ENCODE peak calls at places on chromosomes 7 and 10, in eight cellular contexts. C, H, P, L, K, I, X and Y are unnamed samples.

GRCh38 chr7:82044497-82045080 is 274.7 kb upstream of the HGF start:
- DNase-seq in L (peak; percentile 45), C (peak; percentile 2), X (peak; percentile 36), K (no peak), I (peak; percentile 17), H (no peak), P (peak; percentile 77), Y (peak; percentile 37)

GRCh38 chr7:50415844-50416243 is 34.3 kb downstream of the FIGNL1 start:
- DNase-seq in I (no peak), K (no peak), P (no peak), X (no peak), C (no peak), L (no peak), H (no peak), Y (no peak)

GRCh38 chr10:100554902-100555301 is 19.2 kb downstream of the HIF1AN start:
- DNase-seq in I (no peak), L (no peak), X (no peak), P (no peak), C (no peak), H (no peak), K (no peak), Y (no peak)

GRCh38 chr7:36739351-36739750 is 15.1 kb upstream of the AOAH start:
- DNase-seq in I (no peak), C (no peak), X (no peak), P (no peak), H (no peak), K (no peak), L (no peak), Y (no peak)

GRCh38 chr7:141263508-141263907 is 189.6 kb downstream of the TMEM178B start:
- DNase-seq in I (no peak), X (no peak), C (no peak), P (no peak), K (no peak), L (no peak), H (no peak), Y (no peak)

GRCh38 chr10:79348640-79348988 is 1.3 kb downstream of the PPIF start:
- DNase-seq in I (no peak), P (peak; percentile 44), L (no peak), H (no peak), X (no peak), C (no peak), K (no peak), Y (no peak)

GRCh38 chr7:2729043-2729892 is 41.3 kb downstream of the AMZ1 start:
- DNase-seq in K (peak; percentile 12), H (peak; percentile 79), P (no peak), X (no peak), L (no peak), C (no peak), I (no peak), Y (peak; percentile 23)

GRCh38 chr10:78755877-78756455 is 312.8 kb upstream of the ZMIZ1 start:
- DNase-seq in P (no peak), I (no peak), X (no peak), L (no peak), H (no peak), C (no peak), K (no peak), Y (no peak)

GRCh38 chr10:92758594-92758993 is 68.8 kb downstream of the HHEX start:
- DNase-seq in X (no peak), P (no peak), I (no peak), C (no peak), L (no peak), K (no peak), H (no peak), Y (no peak)

GRCh38 chr10:43965033-43965917 is 316.6 kb upstream of the ZNF32 start:
- DNase-seq in X (peak; percentile 70), C (no peak), K (no peak), H (no peak), L (peak; percentile 38), I (no peak), P (peak; percentile 58), Y (no peak)

GRCh38 chr10:74314166-74314565 is 163.1 kb downstream of the ADK start:
- DNase-seq in P (peak; percentile 21), C (no peak), H (no peak), L (no peak), X (no peak), I (no peak), K (no peak), Y (no peak)

GRCh38 chr7:129780257-129781127 is 169.0 kb downstream of the NRF1 start:
- DNase-seq in C (no peak), I (peak; percentile 33), K (peak; percentile 39), X (no peak), P (no peak), H (peak; percentile 94), L (no peak), Y (peak; percentile 51)

GRCh38 chr7:56287429-56288138 is 171.4 kb upstream of the NUPR2 start:
- DNase-seq in K (no peak), X (peak; percentile 25), L (no peak), P (no peak), H (no peak), I (no peak), C (no peak), Y (no peak)

GRCh38 chr7:27174077-27175004 is at the start of gene HOXA10:
- DNase-seq in X (no peak), L (no peak), C (no peak), K (no peak), I (no peak), H (peak; percentile 92), P (no peak), Y (no peak)

GRCh38 chr10:69057951-69058297 is 30.0 kb upstream of the SRGN start:
- DNase-seq in C (no peak), I (no peak), X (no peak), H (peak; percentile 25), P (peak; percentile 62), K (no peak), L (peak; percentile 63), Y (no peak)

GRCh38 chr10:77673086-77673485 is 35.5 kb upstream of the KCNMA1 start:
- DNase-seq in X (no peak), P (no peak), C (no peak), I (no peak), L (peak; percentile 11), H (no peak), K (no peak), Y (no peak)

GRCh38 chr7:108592633-108593277 is 23.1 kb downstream of the DNAJB9 start:
- DNase-seq in L (no peak), H (no peak), X (no peak), I (no peak), C (peak; percentile 2), K (no peak), P (peak; percentile 38), Y (no peak)

GRCh38 chr10:16735626-16736025 is 81.6 kb downstream of the RSU1 start:
- DNase-seq in P (peak; percentile 41), H (no peak), C (no peak), X (no peak), L (peak; percentile 51), K (no peak), I (no peak), Y (no peak)

GRCh38 chr10:50621981-50622496 is 1.7 kb downstream of the SGMS1 start:
- DNase-seq in H (peak; percentile 98), L (peak; percentile 96), P (peak; percentile 98), X (peak; percentile 95), I (peak; percentile 81), C (peak; percentile 80), K (peak; percentile 92), Y (peak; percentile 92)
- H3K27ac ChIP-seq in H (peak overlapping the region; percentile 99), L (peak overlapping the region; percentile 97), P (peak overlapping the region; percentile 96), X (peak overlapping the region; percentile 98), I (peak overlapping the region; percentile 30), C (peak overlapping the region; percentile 99), K (peak overlapping the region; percentile 96), Y (no peak overlapping the region)

DNA sequence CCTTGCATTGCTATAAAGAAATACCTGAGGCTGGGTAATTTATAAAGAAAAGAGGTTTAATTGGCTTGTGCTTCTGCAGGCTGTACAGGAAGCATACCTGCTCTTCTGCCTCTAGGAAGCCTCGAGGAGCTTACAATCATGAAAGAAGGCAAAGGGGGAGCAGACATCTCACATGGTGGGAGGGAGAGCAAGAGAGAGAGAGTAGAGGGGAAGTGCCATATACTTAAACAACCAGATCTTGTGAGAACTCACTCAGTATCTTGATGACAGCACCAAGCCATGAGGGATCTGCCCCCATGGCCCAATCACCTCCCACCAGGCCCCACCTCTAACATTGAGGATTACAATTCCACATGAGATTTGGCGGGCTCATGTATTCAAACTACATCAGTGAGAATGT is 79.1 kb upstream of the HECW1 start:
- DNase-seq in X (no peak), P (no peak), K (no peak), H (no peak), L (no peak), C (no peak), I (no peak), Y (no peak)
- H3K27ac ChIP-seq in X (no peak overlapping the region), P (no peak overlapping the region), K (no peak overlapping the region), H (no peak overlapping the region), L (no peak overlapping the region), C (no peak overlapping the region), I (no peak overlapping the region), Y (no peak overlapping the region)

GRCh38 chr10:14873090-14873760 is 5.4 kb upstream of the SUV39H2 start:
- DNase-seq in L (peak; percentile 48), X (no peak), I (no peak), C (no peak), K (no peak), H (no peak), P (peak; percentile 74), Y (peak; percentile 50)
- H3K27ac ChIP-seq in L (peak overlapping the region; percentile 37), X (no peak overlapping the region), I (no peak overlapping the region), C (no peak overlapping the region), K (no peak overlapping the region), H (no peak overlapping the region), P (no peak overlapping the region), Y (peak overlapping the region; percentile 38)

GRCh38 chr10:113034008-113034407 is 84.0 kb downstream of the TCF7L2 start:
- DNase-seq in H (no peak), L (no peak), I (no peak), P (no peak), X (no peak), C (no peak), K (no peak), Y (no peak)

GRCh38 chr10:113037222-113037621 is 87.2 kb downstream of the TCF7L2 start:
- DNase-seq in X (no peak), L (no peak), C (no peak), H (no peak), I (no peak), P (no peak), K (no peak), Y (no peak)

GRCh38 chr10:113036636-113037035 is 86.6 kb downstream of the TCF7L2 start:
- DNase-seq in C (no peak), L (no peak), I (no peak), P (no peak), H (no peak), X (no peak), K (no peak), Y (no peak)

GRCh38 chr10:113038183-113038582 is 88.1 kb downstream of the TCF7L2 start:
- DNase-seq in X (no peak), C (no peak), I (no peak), H (no peak), P (no peak), L (no peak), K (no peak), Y (no peak)

DNA sequence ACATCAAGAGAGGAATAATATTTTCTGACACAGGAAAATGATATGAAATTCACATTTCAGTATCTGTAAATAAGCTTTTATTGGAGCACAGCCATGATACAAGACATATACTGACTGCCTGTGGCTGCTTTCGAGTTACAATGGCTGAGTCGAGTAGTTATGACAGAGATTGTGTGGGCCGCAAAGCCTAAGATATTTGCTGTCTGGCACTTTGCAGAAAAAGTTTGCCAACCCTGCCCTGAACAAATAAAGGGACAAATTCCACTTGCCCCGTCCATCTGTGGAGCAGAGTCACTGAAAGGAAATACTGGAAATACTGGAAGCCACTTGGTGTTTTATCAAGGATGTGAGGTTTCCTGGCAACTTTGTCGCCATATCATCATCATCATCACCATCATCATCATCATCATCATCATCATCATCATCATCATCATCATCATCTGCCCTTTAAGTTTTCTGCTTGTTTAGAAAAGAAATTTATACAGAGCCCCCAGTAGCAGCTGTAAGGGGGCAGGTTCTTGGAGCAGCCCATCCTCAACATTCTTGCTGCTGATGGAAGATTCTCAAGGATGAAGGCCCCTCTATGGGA is 85.8 kb downstream of the TCF7L2 start:
- DNase-seq in P (no peak), H (no peak), I (no peak), X (no peak), C (no peak), K (no peak), L (no peak), Y (no peak)
- H3K27ac ChIP-seq in P (no peak overlapping the region), H (no peak overlapping the region), I (no peak overlapping the region), X (no peak overlapping the region), C (no peak overlapping the region), K (peak overlapping the region; percentile 37), L (no peak overlapping the region), Y (no peak overlapping the region)